ENCODE peak calls at places on chromosomes 2 and 18, in six cellular contexts. One of them, this sample, is unnamed.

GRCh38 chr2:177906041-177906718 is 166.4 kb downstream of the PDE11A start:
- DNase-seq in AG04450: peak
- DNase-seq in HFFc6: peak
- DNase-seq in NB4: peak
- DNase-seq in upper lobe of right lung: peak
- DNase-seq in astrocyte of the cerebellum: peak
- DNase-seq in this sample: peak

GRCh38 chr18:48787523-48788151 is 163.1 kb downstream of the SMAD7 start:
- DNase-seq in upper lobe of right lung: peak
- DNase-seq in astrocyte of the cerebellum: no peak
- DNase-seq in HFFc6: no peak
- DNase-seq in NB4: no peak
- DNase-seq in AG04450: no peak
- DNase-seq in this sample: no peak

GRCh38 chr18:51653507-51654213 is 456.2 kb upstream of the MEX3C start:
- DNase-seq in HFFc6: no peak
- DNase-seq in upper lobe of right lung: no peak
- DNase-seq in NB4: no peak
- DNase-seq in astrocyte of the cerebellum: no peak
- DNase-seq in AG04450: no peak
- DNase-seq in this sample: no peak

GRCh38 chr2:26001743-26002341 is 19.5 kb upstream of the KIF3C start:
- DNase-seq in HFFc6: no peak
- DNase-seq in astrocyte of the cerebellum: no peak
- DNase-seq in NB4: no peak
- DNase-seq in upper lobe of right lung: peak
- DNase-seq in AG04450: no peak
- DNase-seq in this sample: no peak

GRCh38 chr2:222445226-222445625 is 20.9 kb downstream of the SGPP2 start:
- DNase-seq in astrocyte of the cerebellum: no peak
- DNase-seq in AG04450: no peak
- DNase-seq in NB4: no peak
- DNase-seq in HFFc6: no peak
- DNase-seq in upper lobe of right lung: no peak
- DNase-seq in this sample: no peak

GRCh38 chr2:62501059-62501458 is 4.9 kb downstream of the TMEM17 start:
- DNase-seq in HFFc6: no peak
- DNase-seq in astrocyte of the cerebellum: no peak
- DNase-seq in NB4: no peak
- DNase-seq in AG04450: no peak
- DNase-seq in upper lobe of right lung: no peak
- DNase-seq in this sample: no peak

GRCh38 chr18:77105021-77105420 is 27.6 kb downstream of the MBP start:
- DNase-seq in AG04450: no peak
- DNase-seq in NB4: no peak
- DNase-seq in HFFc6: no peak
- DNase-seq in astrocyte of the cerebellum: no peak
- DNase-seq in upper lobe of right lung: no peak
- DNase-seq in this sample: no peak

GRCh38 chr18:62578980-62579511 is 56.2 kb downstream of the ZCCHC2 start:
- DNase-seq in HFFc6: no peak
- DNase-seq in AG04450: no peak
- DNase-seq in upper lobe of right lung: no peak
- DNase-seq in NB4: no peak
- DNase-seq in astrocyte of the cerebellum: peak
- DNase-seq in this sample: no peak

GRCh38 chr2:60936757-60937156 is 55.4 kb downstream of the REL start:
- DNase-seq in AG04450: no peak
- DNase-seq in HFFc6: no peak
- DNase-seq in upper lobe of right lung: no peak
- DNase-seq in NB4: no peak
- DNase-seq in astrocyte of the cerebellum: no peak
- DNase-seq in this sample: no peak

GRCh38 chr2:104866883-104867350 is 13.0 kb downstream of the POU3F3 start:
- DNase-seq in HFFc6: no peak
- DNase-seq in AG04450: no peak
- DNase-seq in NB4: no peak
- DNase-seq in upper lobe of right lung: no peak
- DNase-seq in astrocyte of the cerebellum: no peak
- DNase-seq in this sample: peak

GRCh38 chr2:223049356-223049755 is 2.6 kb upstream of the KCNE4 start:
- DNase-seq in AG04450: no peak
- DNase-seq in astrocyte of the cerebellum: no peak
- DNase-seq in upper lobe of right lung: no peak
- DNase-seq in HFFc6: no peak
- DNase-seq in NB4: no peak
- DNase-seq in this sample: no peak

GRCh38 chr2:36178384-36178783 is 177.2 kb upstream of the CRIM1 start:
- DNase-seq in NB4: no peak
- DNase-seq in astrocyte of the cerebellum: peak
- DNase-seq in HFFc6: no peak
- DNase-seq in upper lobe of right lung: no peak
- DNase-seq in AG04450: no peak
- DNase-seq in this sample: no peak

GRCh38 chr2:113077921-113078320 is 10.2 kb downstream of the IL1F10 start:
- DNase-seq in upper lobe of right lung: no peak
- DNase-seq in NB4: no peak
- DNase-seq in astrocyte of the cerebellum: no peak
- DNase-seq in HFFc6: no peak
- DNase-seq in AG04450: no peak
- DNase-seq in this sample: no peak

GRCh38 chr2:60867848-60868247 is 13.5 kb upstream of the REL start:
- DNase-seq in HFFc6: no peak
- DNase-seq in AG04450: no peak
- DNase-seq in upper lobe of right lung: no peak
- DNase-seq in NB4: peak
- DNase-seq in astrocyte of the cerebellum: no peak
- DNase-seq in this sample: no peak

GRCh38 chr2:20471902-20472559 is 25.2 kb downstream of the RHOB start:
- DNase-seq in HFFc6: no peak
- DNase-seq in AG04450: no peak
- DNase-seq in astrocyte of the cerebellum: no peak
- DNase-seq in NB4: no peak
- DNase-seq in upper lobe of right lung: no peak
- DNase-seq in this sample: no peak

GRCh38 chr2:196914867-196915465 is 11.5 kb downstream of the PGAP1 start:
- DNase-seq in HFFc6: no peak
- DNase-seq in AG04450: no peak
- DNase-seq in NB4: no peak
- DNase-seq in astrocyte of the cerebellum: no peak
- DNase-seq in upper lobe of right lung: no peak
- DNase-seq in this sample: peak

GRCh38 chr2:72103690-72104089 is 44.0 kb downstream of the CYP26B1 start:
- DNase-seq in AG04450: no peak
- DNase-seq in NB4: no peak
- DNase-seq in astrocyte of the cerebellum: no peak
- DNase-seq in HFFc6: no peak
- DNase-seq in upper lobe of right lung: no peak
- DNase-seq in this sample: no peak

GRCh38 chr2:150644298-150645067 is 157.0 kb upstream of the RND3 start:
- DNase-seq in NB4: no peak
- DNase-seq in astrocyte of the cerebellum: no peak
- DNase-seq in HFFc6: peak
- DNase-seq in upper lobe of right lung: no peak
- DNase-seq in AG04450: no peak
- DNase-seq in this sample: no peak

GRCh38 chr2:85712849-85713612 is 18.9 kb downstream of the GNLY start:
- DNase-seq in HFFc6: no peak
- DNase-seq in NB4: no peak
- DNase-seq in upper lobe of right lung: peak
- DNase-seq in astrocyte of the cerebellum: no peak
- DNase-seq in AG04450: no peak
- DNase-seq in this sample: no peak

GRCh38 chr2:224078656-224079055 is 39.6 kb upstream of the SERPINE2 start:
- DNase-seq in astrocyte of the cerebellum: no peak
- DNase-seq in HFFc6: no peak
- DNase-seq in NB4: no peak
- DNase-seq in AG04450: no peak
- DNase-seq in upper lobe of right lung: no peak
- DNase-seq in this sample: no peak

GRCh38 chr2:113036763-113037162 is 15.9 kb downstream of the IL36B start:
- DNase-seq in NB4: no peak
- DNase-seq in upper lobe of right lung: no peak
- DNase-seq in astrocyte of the cerebellum: no peak
- DNase-seq in AG04450: no peak
- DNase-seq in HFFc6: no peak
- DNase-seq in this sample: no peak

GRCh38 chr2:18284331-18284730 is 276.1 kb downstream of the RDH14 start:
- DNase-seq in HFFc6: no peak
- DNase-seq in upper lobe of right lung: no peak
- DNase-seq in astrocyte of the cerebellum: no peak
- DNase-seq in NB4: no peak
- DNase-seq in AG04450: no peak
- DNase-seq in this sample: no peak

GRCh38 chr18:29644276-29644675 is 1398.3 kb downstream of the DSC3 start:
- DNase-seq in HFFc6: peak
- DNase-seq in astrocyte of the cerebellum: no peak
- DNase-seq in NB4: no peak
- DNase-seq in upper lobe of right lung: no peak
- DNase-seq in AG04450: no peak
- DNase-seq in this sample: no peak

GRCh38 chr18:23619388-23619873 is 33.1 kb upstream of the NPC1 start:
- DNase-seq in NB4: no peak
- DNase-seq in AG04450: no peak
- DNase-seq in upper lobe of right lung: peak
- DNase-seq in astrocyte of the cerebellum: no peak
- DNase-seq in HFFc6: no peak
- DNase-seq in this sample: no peak

GRCh38 chr18:23616258-23616657 is 30.0 kb upstream of the NPC1 start:
- DNase-seq in NB4: no peak
- DNase-seq in HFFc6: no peak
- DNase-seq in astrocyte of the cerebellum: no peak
- DNase-seq in upper lobe of right lung: no peak
- DNase-seq in AG04450: no peak
- DNase-seq in this sample: no peak

GRCh38 chr18:23614891-23615290 is 28.6 kb upstream of the NPC1 start:
- DNase-seq in HFFc6: no peak
- DNase-seq in NB4: no peak
- DNase-seq in astrocyte of the cerebellum: no peak
- DNase-seq in AG04450: no peak
- DNase-seq in upper lobe of right lung: no peak
- DNase-seq in this sample: no peak

GRCh38 chr18:23617412-23618009 is 31.2 kb upstream of the NPC1 start:
- DNase-seq in NB4: no peak
- DNase-seq in astrocyte of the cerebellum: no peak
- DNase-seq in upper lobe of right lung: no peak
- DNase-seq in HFFc6: no peak
- DNase-seq in AG04450: no peak
- DNase-seq in this sample: peak

DNA sequence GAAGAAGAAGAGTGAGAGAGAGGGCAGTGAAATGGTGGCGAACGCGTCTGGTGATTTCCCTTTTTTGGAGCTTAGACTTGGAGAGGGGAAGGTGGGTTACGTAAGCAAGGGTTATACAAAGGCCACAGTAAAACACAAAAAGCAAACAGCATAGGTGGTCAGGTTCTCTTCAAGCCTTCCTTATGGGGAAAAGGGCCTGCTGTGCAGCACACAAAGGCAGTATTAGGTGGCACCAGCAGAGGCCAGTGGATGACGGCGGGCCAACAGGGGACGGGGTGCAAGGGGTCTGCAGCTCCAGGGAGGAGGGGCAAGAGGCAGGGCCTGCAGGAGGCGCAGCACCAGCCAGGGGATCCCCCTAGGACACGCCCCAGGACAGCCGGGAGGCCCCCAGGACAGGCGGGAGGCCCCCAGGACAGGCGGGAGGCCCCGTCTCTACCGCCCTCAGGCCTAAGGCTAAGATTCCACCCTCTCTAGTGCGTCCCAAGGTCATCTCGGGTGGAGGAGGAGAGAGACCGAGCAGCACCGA is 32.6 kb upstream of the NPC1 start:
- DNase-seq in upper lobe of right lung: peak
- DNase-seq in AG04450: no peak
- DNase-seq in HFFc6: no peak
- DNase-seq in astrocyte of the cerebellum: no peak
- DNase-seq in NB4: peak
- DNase-seq in this sample: peak
- TF ChIP-seq CTCF in upper lobe of right lung: no peak
- TF ChIP-seq CTCF in AG04450: peak
- TF ChIP-seq CTCF in HFFc6: peak
- TF ChIP-seq CTCF in astrocyte of the cerebellum: peak
- TF ChIP-seq CTCF in NB4: no peak
- TF ChIP-seq CTCF in this sample: peak

DNA sequence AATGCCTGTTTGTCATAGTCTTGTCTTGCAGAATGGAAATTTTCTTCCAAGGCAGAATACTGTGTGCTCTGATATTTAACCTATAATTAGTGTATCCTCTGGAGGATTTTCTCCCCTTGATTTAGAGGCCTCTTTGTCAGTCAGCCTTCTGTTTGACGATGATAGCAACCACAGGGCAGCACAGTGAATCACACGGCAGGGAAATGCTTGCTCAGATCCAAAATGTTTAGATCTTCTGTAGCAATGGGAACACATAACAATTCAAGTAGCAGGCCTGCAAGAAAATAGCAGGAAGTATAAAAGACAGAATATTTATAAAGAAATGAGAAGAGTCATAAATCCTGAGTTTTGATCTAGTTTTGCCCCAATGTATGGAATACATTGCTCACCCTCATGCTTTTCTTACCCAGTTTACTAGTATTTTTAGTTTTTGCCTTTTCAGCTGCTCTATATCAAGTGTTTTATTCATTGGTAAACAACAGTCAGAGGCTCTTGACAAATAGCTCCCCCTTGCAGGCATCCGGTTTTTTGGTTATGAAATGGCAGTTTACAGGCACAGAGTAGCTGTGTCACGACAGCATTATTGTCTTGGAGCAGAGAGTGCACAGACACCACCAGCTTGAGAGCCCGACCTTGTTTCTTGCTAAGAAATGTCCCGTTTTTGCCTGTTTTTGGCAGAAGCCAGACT is 185.1 kb downstream of the MYO3B start:
- DNase-seq in upper lobe of right lung: no peak
- DNase-seq in HFFc6: peak
- DNase-seq in AG04450: no peak
- DNase-seq in NB4: no peak
- DNase-seq in astrocyte of the cerebellum: no peak
- DNase-seq in this sample: no peak
- TF ChIP-seq CTCF in upper lobe of right lung: no peak
- TF ChIP-seq CTCF in HFFc6: no peak
- TF ChIP-seq CTCF in AG04450: no peak
- TF ChIP-seq CTCF in NB4: no peak
- TF ChIP-seq CTCF in astrocyte of the cerebellum: no peak
- TF ChIP-seq CTCF in this sample: no peak

GRCh38 chr2:168139791-168140190 is 107.6 kb downstream of the STK39 start:
- DNase-seq in astrocyte of the cerebellum: no peak
- DNase-seq in AG04450: no peak
- DNase-seq in upper lobe of right lung: no peak
- DNase-seq in NB4: no peak
- DNase-seq in HFFc6: no peak
- DNase-seq in this sample: no peak
- TF ChIP-seq CTCF in astrocyte of the cerebellum: no peak
- TF ChIP-seq CTCF in AG04450: no peak
- TF ChIP-seq CTCF in upper lobe of right lung: no peak
- TF ChIP-seq CTCF in NB4: no peak
- TF ChIP-seq CTCF in HFFc6: no peak
- TF ChIP-seq CTCF in this sample: no peak

DNA sequence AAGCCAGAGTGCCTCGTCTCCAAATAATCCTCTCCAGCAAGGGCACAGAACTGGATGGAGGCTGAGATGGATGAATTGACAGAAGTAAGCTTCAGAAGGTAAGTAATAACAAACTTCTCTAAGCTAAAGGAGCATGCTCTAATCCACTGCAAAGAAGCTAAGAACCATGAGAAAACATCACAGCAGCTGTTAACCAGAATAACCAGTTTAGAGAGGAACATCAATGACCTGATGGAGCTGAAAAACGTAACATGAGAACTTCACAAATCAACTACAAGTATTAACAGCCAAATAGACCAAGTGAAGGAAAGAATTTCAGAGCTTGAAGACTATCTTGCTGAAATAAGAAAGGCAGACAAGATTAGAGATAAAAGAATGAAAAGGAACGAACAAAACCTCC is 32.3 kb downstream of the WDPCP start:
- DNase-seq in NB4: no peak
- DNase-seq in HFFc6: no peak
- DNase-seq in astrocyte of the cerebellum: no peak
- DNase-seq in upper lobe of right lung: no peak
- DNase-seq in AG04450: no peak
- DNase-seq in this sample: no peak
- TF ChIP-seq CTCF in NB4: no peak
- TF ChIP-seq CTCF in HFFc6: no peak
- TF ChIP-seq CTCF in astrocyte of the cerebellum: no peak
- TF ChIP-seq CTCF in upper lobe of right lung: no peak
- TF ChIP-seq CTCF in AG04450: no peak
- TF ChIP-seq CTCF in this sample: no peak

This sample was measured in GM13977.